ENCODE peak calls at places on chromosomes 16 and 17, in six cellular contexts. H is bronchial epithelial cell, D is thoracic aorta, P is tibial nerve, Y is GM23338, Z is lung. W is an unnamed sample.

GRCh38 chr16:58847902-58848661 is 114.0 kb upstream of the GOT2 start:
- DNase-seq in H (no peak), D (no peak), P (no peak), Y (peak), Z (no peak), W (no peak)

GRCh38 chr17:40852378-40852777 is 14.6 kb downstream of the KRT12 start:
- DNase-seq in H (peak), D (no peak), P (no peak), Y (no peak), Z (no peak), W (no peak)

GRCh38 chr17:2853722-2854580 is 57.7 kb downstream of the RAP1GAP2 start:
- DNase-seq in H (peak), D (no peak), P (no peak), Y (peak), Z (no peak), W (peak)

GRCh38 chr17:71801301-71801700 is 319.5 kb upstream of the SOX9 start:
- DNase-seq in H (no peak), D (no peak), P (no peak), Y (no peak), Z (no peak), W (no peak)

GRCh38 chr16:27239906-27240655 is 28.5 kb downstream of the NSMCE1 start:
- DNase-seq in H (no peak), D (no peak), P (no peak), Y (no peak), Z (no peak), W (no peak)

GRCh38 chr16:53912155-53912554 is 208.2 kb downstream of the FTO start:
- DNase-seq in H (peak), D (no peak), P (no peak), Y (no peak), Z (no peak), W (no peak)

GRCh38 chr17:6427284-6427781 is 7.6 kb downstream of the AIPL1 start:
- DNase-seq in H (no peak), D (no peak), P (no peak), Y (no peak), Z (no peak), W (peak)

GRCh38 chr17:15361151-15361550 is 19.8 kb upstream of the TEKT3 start:
- DNase-seq in H (no peak), D (no peak), P (no peak), Y (no peak), Z (no peak), W (no peak)

GRCh38 chr17:34703533-34703932 is 124.2 kb downstream of the TMEM132E start:
- DNase-seq in H (peak), D (no peak), P (no peak), Y (peak), Z (no peak), W (peak)

GRCh38 chr16:28873543-28874201 is 4.6 kb upstream of the ATP2A1 start:
- DNase-seq in H (no peak), D (no peak), P (no peak), Y (peak), Z (no peak), W (peak)

DNA sequence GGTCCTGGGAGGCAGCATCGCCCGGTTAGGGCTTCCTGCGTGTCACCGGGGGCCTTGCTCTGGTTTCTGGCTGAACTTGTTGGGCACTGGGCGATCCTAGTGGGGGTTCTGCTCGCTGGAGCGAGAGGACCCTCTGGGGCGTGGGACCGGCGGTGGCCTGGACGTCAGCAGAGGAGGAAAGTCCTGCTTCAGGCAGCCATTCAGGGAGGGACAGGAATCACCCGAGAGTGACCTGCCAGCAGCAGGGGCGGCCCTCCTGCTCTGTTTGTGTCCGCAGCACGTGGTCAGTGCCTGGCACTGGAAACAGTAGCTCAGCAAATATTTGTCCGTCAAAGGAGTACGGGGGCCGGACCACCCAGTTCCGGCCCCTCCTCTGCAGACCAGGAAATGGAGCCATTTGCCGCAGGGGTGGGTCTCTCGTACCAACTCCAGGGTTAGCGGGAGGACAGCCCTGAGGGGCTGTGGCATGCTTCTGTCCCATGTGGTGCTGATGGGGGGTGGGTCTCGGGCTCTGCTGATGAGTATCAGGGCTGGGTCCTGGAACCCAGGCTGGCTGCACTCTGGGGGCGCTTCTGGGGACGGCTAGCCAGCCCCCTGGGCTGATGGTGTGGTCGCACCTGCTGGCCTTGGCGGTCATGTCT is 48.3 kb downstream of the BAIAP2 start:
- DNase-seq in H (no peak), D (no peak), P (no peak), Y (no peak), Z (peak), W (no peak)
- H3K4me3 ChIP-seq in H (no peak), D (no peak), P (no peak), Y (no peak), Z (no peak), W (no peak)

DNA sequence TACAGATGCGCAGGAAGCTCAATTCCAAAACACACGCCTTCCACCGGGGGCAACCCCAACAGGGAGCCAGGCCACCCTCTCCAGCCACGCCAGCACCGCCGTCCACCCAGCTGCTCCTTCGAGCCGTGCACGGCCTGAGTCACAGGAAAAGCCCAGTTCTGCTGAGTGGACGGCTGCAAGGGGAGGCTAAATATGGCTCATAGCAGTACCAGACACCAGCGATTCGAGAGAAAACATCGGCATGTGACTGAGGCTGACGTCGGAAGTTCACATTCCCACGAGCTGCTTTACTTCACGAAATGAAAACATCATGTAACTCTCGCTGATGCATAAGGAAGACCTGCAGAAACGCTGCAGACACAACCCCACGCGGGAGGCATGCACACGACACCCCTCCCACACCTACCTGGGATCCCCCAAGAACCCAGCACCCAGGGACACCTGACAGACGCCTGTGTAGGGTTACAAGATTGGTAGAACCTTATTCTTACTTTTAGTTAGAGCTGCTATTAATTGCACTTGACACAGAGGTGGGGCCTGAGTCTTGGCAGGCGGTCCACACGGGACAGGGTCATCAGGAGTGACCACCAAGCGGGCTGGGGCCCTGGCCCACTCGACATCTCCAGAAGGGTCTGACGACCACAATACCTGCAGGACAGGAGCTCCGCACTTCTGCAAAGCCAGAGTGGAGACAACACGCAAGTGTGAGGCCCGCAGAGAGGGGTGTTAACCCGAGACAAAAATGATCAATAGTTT is 116.8 kb downstream of the ANKRD11 start:
- DNase-seq in H (no peak), D (no peak), P (no peak), Y (no peak), Z (no peak), W (peak)
- TF ChIP-seq CTCF in H (no peak), D (no peak), P (no peak), Y (no peak), Z (no peak), W (no peak)

GRCh38 chr17:42685831-42686230 is 3.5 kb downstream of the CNTNAP1 start:
- DNase-seq in H (no peak), D (no peak), P (no peak), Y (no peak), Z (no peak), W (no peak)

GRCh38 chr17:42684929-42685556 is 2.7 kb downstream of the CNTNAP1 start:
- DNase-seq in H (no peak), D (no peak), P (no peak), Y (no peak), Z (no peak), W (no peak)

GRCh38 chr17:42683407-42684031 is 1.2 kb downstream of the CNTNAP1 start:
- DNase-seq in H (no peak), D (no peak), P (no peak), Y (peak), Z (no peak), W (peak)

GRCh38 chr17:42682400-42683384 is at the start of gene CNTNAP1:
- DNase-seq in H (peak), D (no peak), P (no peak), Y (peak), Z (no peak), W (peak)

DNA sequence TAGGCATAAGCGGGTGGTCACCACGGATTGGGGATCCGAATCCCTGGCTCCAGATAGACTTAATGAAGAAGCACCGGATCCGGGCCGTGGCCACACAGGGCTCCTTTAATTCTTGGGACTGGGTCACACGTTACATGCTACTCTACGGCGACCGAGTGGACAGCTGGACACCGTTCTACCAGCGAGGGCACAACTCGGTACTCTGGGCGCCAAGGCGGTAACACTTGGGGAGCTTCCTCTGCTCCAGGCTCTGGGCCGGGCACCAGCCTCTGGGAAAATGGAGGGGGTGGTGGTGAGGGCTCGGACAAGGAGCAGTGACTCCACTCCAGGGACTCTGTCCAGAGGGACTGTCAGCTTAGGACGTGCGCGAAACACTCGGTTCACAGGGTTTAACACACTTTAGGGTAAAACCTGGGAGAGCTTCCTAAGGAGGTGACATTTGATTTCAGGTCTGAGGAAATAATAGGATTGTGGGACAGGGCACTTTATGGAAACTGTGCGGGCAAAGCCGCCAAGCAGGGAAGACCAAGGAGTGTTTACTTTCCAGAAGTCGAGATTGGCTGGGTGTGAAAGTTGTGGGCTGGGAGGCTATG is 1.8 kb downstream of the CNTNAP1 start:
- DNase-seq in H (no peak), D (no peak), P (no peak), Y (no peak), Z (no peak), W (no peak)
- H3K4me3 ChIP-seq in H (no peak), D (peak), P (no peak), Y (peak), Z (no peak), W (peak)

GRCh38 chr16:67865318-67865717 is 7.5 kb upstream of the EDC4 start:
- DNase-seq in H (peak), D (no peak), P (no peak), Y (peak), Z (no peak), W (peak)
- TF ChIP-seq CTCF in H (peak), D (no peak), P (no peak), Y (peak), Z (peak), W (peak)

GRCh38 chr17:43019418-43019817 is 2.8 kb downstream of the VAT1 start:
- DNase-seq in H (no peak), D (no peak), P (no peak), Y (no peak), Z (no peak), W (peak)
- H3K4me3 ChIP-seq in H (no peak), D (no peak), P (peak), Y (no peak), Z (no peak), W (no peak)

GRCh38 chr17:38925263-38925995 is at the start of gene LASP1NB:
- DNase-seq in H (no peak), D (no peak), P (no peak), Y (peak), Z (no peak), W (peak)

GRCh38 chr17:38921756-38922411 is 3.5 kb upstream of the LASP1NB start:
- DNase-seq in H (no peak), D (no peak), P (no peak), Y (peak), Z (no peak), W (no peak)

GRCh38 chr17:38919316-38920078 is 5.9 kb upstream of the LASP1NB start:
- DNase-seq in H (no peak), D (no peak), P (no peak), Y (no peak), Z (no peak), W (no peak)

GRCh38 chr17:38920374-38921291 is 4.8 kb upstream of the LASP1NB start:
- DNase-seq in H (no peak), D (no peak), P (no peak), Y (no peak), Z (peak), W (no peak)

DNA sequence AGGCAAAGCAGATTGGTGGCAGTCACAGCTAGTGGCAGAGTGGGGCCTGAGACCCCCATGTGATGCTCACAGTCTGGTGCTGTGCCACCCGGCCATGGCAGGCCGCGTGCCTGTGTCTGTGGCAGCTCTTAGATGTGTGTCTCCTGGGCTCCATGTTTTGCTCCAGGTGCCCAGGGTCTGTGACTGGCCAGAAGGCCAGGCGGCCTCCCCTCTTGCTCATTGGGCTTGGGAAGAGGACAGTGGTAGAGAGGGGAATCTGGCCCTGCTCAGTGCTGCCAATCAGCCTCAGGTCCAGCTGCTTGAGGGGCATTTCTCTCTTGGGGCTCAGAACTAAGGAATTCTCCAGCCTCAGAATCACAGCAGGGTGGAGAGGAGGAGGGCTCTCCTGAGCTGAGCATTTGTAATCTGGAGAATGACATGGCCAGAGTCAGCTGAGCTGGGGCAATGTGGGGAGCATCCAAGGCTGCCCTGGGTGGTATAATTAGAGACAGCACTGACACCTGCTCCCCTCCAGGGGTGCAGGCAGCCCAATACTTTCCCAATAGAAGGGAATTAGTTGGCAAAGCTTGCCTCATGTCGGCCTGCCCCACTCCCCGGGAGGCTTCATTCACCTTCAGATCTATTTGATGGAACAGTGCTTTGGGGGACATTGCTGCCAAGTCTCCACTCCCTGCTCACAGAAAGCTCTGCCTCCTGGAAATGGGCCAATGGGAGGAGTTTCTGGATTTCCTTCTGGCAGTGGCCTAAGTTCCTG is 2.7 kb upstream of the LASP1NB start:
- DNase-seq in H (peak), D (no peak), P (peak), Y (peak), Z (peak), W (peak)
- TF ChIP-seq CTCF in H (peak), D (no peak), P (no peak), Y (no peak), Z (no peak), W (no peak)

GRCh38 chr17:79929257-79930076 is 90.2 kb upstream of the CBX4 start:
- DNase-seq in H (no peak), D (no peak), P (no peak), Y (peak), Z (no peak), W (no peak)
- H3K4me3 ChIP-seq in H (no peak), D (no peak), P (no peak), Y (peak), Z (no peak), W (peak)

DNA sequence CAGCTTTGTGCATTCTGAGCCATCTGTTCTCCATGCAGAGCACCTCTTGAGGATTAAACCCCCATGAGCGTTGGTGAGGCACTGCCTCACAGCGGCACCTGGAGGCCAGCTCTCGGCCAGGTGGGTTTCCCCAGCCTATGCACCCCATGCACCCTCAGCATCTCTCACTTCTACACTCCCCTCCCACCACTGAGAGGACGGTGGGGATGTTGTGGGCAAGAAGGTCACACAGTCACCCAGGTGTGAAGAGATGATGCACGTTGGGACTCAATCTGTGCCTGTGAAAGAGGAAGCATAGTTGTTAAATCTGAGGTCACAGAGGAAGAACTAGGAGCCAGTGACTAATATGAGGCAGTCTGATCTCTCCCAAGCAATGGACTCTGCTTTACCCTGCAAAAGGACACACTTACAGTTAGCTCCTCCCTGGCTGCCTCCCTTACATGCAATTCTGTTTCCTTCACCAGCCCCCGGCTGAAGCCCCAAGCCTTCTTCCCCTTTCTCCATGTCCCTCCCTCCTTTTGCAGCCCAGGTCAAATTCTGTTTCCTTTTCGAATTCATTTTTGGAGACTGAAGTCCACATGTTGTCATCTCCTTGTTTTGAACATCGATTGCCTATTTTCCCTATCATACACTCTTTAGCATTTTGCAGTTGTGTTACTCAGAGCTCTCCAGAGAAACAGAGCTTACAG is 58.5 kb downstream of the HS3ST3B1 start:
- DNase-seq in H (no peak), D (no peak), P (no peak), Y (no peak), Z (no peak), W (no peak)
- TF ChIP-seq CTCF in H (no peak), D (no peak), P (no peak), Y (peak), Z (no peak), W (no peak)

GRCh38 chr16:66578596-66579531 is at the start of gene CMTM2:
- DNase-seq in H (no peak), D (no peak), P (no peak), Y (peak), Z (no peak), W (peak)
- H3K4me3 ChIP-seq in H (no peak), D (peak), P (peak), Y (peak), Z (peak), W (peak)

DNA sequence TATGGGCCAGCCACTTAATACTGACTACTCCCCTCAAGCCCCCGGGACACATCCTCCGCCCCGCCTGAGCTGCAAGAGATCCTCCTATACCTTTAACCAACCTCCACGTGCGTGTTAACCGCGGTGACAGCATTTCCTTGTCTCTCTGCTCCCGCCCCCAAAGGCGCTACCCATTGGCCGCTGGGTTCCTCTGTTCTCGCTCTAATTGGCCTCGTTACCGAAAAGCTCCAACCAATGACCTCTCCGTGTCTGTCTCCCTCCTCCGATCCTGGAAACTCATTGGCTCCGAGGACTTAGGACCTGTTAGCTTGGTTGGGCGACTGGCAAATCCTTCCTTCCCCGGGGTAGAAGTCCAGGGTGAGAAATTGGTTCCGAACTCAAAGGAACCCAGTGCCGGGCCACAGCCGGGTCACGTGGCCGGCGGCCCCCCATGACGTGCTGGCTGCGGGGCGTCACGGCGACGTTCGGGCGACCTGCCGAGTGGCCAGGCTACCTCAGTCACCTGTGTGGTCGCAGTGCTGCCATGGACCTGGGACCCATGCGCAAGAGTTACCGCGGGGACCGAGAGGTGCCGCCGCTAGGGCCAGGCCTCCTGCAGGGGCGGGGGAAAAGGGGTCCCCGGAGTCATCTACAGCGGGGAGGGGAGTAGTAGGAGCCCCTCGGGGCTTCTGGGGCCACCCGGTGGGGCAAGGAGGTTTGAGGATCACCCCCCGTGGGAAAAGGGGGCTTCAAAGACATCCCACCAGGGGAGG is at the start of gene PNPO:
- DNase-seq in H (peak), D (peak), P (peak), Y (peak), Z (peak), W (peak)
- TF ChIP-seq CTCF in H (peak), D (no peak), P (no peak), Y (no peak), Z (no peak), W (no peak)

W was measured in cardiac fibroblast.